ENCODE peak calls at places on chromosomes 11 and 22, in four cellular contexts. One of them, this sample, is unnamed.

GRCh38 chr22:25668437-25668836 is 73.6 kb upstream of the MYO18B start:
- DNase-seq in activated CD4-positive, alpha-beta T cell treated with anti-CD3 and anti-CD28 coated beads for 48 hours: no peak
- DNase-seq in cardiac muscle cell: peak
- DNase-seq in HS-5: peak
- DNase-seq in this sample: no peak

GRCh38 chr11:117668291-117668690 is 128.7 kb downstream of the DSCAML1 start:
- DNase-seq in activated CD4-positive, alpha-beta T cell treated with anti-CD3 and anti-CD28 coated beads for 48 hours: no peak
- DNase-seq in cardiac muscle cell: no peak
- DNase-seq in HS-5: no peak
- DNase-seq in this sample: no peak

GRCh38 chr11:125448136-125448535 is 47.9 kb downstream of the FEZ1 start:
- DNase-seq in activated CD4-positive, alpha-beta T cell treated with anti-CD3 and anti-CD28 coated beads for 48 hours: no peak
- DNase-seq in cardiac muscle cell: peak
- DNase-seq in HS-5: peak
- DNase-seq in this sample: no peak

GRCh38 chr11:1568451-1568911 is 3.6 kb downstream of the DUSP8 start:
- DNase-seq in activated CD4-positive, alpha-beta T cell treated with anti-CD3 and anti-CD28 coated beads for 48 hours: no peak
- DNase-seq in cardiac muscle cell: no peak
- DNase-seq in HS-5: no peak
- DNase-seq in this sample: no peak

GRCh38 chr11:19827399-19828135 is 114.9 kb downstream of the NAV2 start:
- DNase-seq in activated CD4-positive, alpha-beta T cell treated with anti-CD3 and anti-CD28 coated beads for 48 hours: no peak
- DNase-seq in cardiac muscle cell: peak
- DNase-seq in HS-5: no peak
- DNase-seq in this sample: no peak

GRCh38 chr11:35013514-35014191 is 97.2 kb downstream of the PDHX start:
- DNase-seq in activated CD4-positive, alpha-beta T cell treated with anti-CD3 and anti-CD28 coated beads for 48 hours: peak
- DNase-seq in cardiac muscle cell: no peak
- DNase-seq in HS-5: no peak
- DNase-seq in this sample: no peak

GRCh38 chr11:17208257-17208999 is 642 bp upstream of the PIK3C2A start:
- DNase-seq in activated CD4-positive, alpha-beta T cell treated with anti-CD3 and anti-CD28 coated beads for 48 hours: peak
- DNase-seq in cardiac muscle cell: peak
- DNase-seq in HS-5: no peak
- DNase-seq in this sample: no peak

GRCh38 chr11:11243790-11244469 is 109.1 kb downstream of the CSNK2A3 start:
- DNase-seq in activated CD4-positive, alpha-beta T cell treated with anti-CD3 and anti-CD28 coated beads for 48 hours: peak
- DNase-seq in cardiac muscle cell: peak
- DNase-seq in HS-5: no peak
- DNase-seq in this sample: no peak

GRCh38 chr11:99370557-99371200 is 349.9 kb downstream of the CNTN5 start:
- DNase-seq in activated CD4-positive, alpha-beta T cell treated with anti-CD3 and anti-CD28 coated beads for 48 hours: no peak
- DNase-seq in cardiac muscle cell: peak
- DNase-seq in HS-5: peak
- DNase-seq in this sample: peak

GRCh38 chr11:43969543-43969942 is 27.1 kb downstream of the C11orf96 start:
- DNase-seq in activated CD4-positive, alpha-beta T cell treated with anti-CD3 and anti-CD28 coated beads for 48 hours: no peak
- DNase-seq in cardiac muscle cell: peak
- DNase-seq in HS-5: no peak
- DNase-seq in this sample: no peak

GRCh38 chr11:126712017-126712625 is 288.4 kb downstream of the KIRREL3 start:
- DNase-seq in activated CD4-positive, alpha-beta T cell treated with anti-CD3 and anti-CD28 coated beads for 48 hours: no peak
- DNase-seq in cardiac muscle cell: peak
- DNase-seq in HS-5: no peak
- DNase-seq in this sample: no peak

GRCh38 chr22:44538071-44538470 is 40.0 kb upstream of the RTL6 start:
- DNase-seq in activated CD4-positive, alpha-beta T cell treated with anti-CD3 and anti-CD28 coated beads for 48 hours: no peak
- DNase-seq in cardiac muscle cell: peak
- DNase-seq in HS-5: no peak
- DNase-seq in this sample: no peak

GRCh38 chr11:67120881-67121710 is 2.0 kb downstream of the KDM2A start:
- DNase-seq in activated CD4-positive, alpha-beta T cell treated with anti-CD3 and anti-CD28 coated beads for 48 hours: peak
- DNase-seq in cardiac muscle cell: peak
- DNase-seq in HS-5: peak
- DNase-seq in this sample: no peak

GRCh38 chr11:88402192-88402715 is 64.7 kb upstream of the CTSC start:
- DNase-seq in activated CD4-positive, alpha-beta T cell treated with anti-CD3 and anti-CD28 coated beads for 48 hours: no peak
- DNase-seq in cardiac muscle cell: peak
- DNase-seq in HS-5: no peak
- DNase-seq in this sample: peak

GRCh38 chr11:118892515-118892914 is 8.8 kb downstream of the CXCR5 start:
- DNase-seq in activated CD4-positive, alpha-beta T cell treated with anti-CD3 and anti-CD28 coated beads for 48 hours: no peak
- DNase-seq in cardiac muscle cell: no peak
- DNase-seq in HS-5: no peak
- DNase-seq in this sample: no peak

GRCh38 chr11:69496631-69497220 is 15.3 kb downstream of the LINC01488 start:
- DNase-seq in activated CD4-positive, alpha-beta T cell treated with anti-CD3 and anti-CD28 coated beads for 48 hours: no peak
- DNase-seq in cardiac muscle cell: no peak
- DNase-seq in HS-5: no peak
- DNase-seq in this sample: no peak

GRCh38 chr11:11899401-11899800 is 57.6 kb downstream of the USP47 start:
- DNase-seq in activated CD4-positive, alpha-beta T cell treated with anti-CD3 and anti-CD28 coated beads for 48 hours: no peak
- DNase-seq in cardiac muscle cell: no peak
- DNase-seq in HS-5: no peak
- DNase-seq in this sample: no peak

GRCh38 chr11:84236436-84236835 is 950.3 kb upstream of the CCDC90B start:
- DNase-seq in activated CD4-positive, alpha-beta T cell treated with anti-CD3 and anti-CD28 coated beads for 48 hours: no peak
- DNase-seq in cardiac muscle cell: no peak
- DNase-seq in HS-5: no peak
- DNase-seq in this sample: no peak

GRCh38 chr11:44968510-44968909 is 17.8 kb upstream of the TP53I11 start:
- DNase-seq in activated CD4-positive, alpha-beta T cell treated with anti-CD3 and anti-CD28 coated beads for 48 hours: no peak
- DNase-seq in cardiac muscle cell: no peak
- DNase-seq in HS-5: no peak
- DNase-seq in this sample: no peak

GRCh38 chr11:86063536-86063935 is 5.3 kb downstream of the PICALM start:
- DNase-seq in activated CD4-positive, alpha-beta T cell treated with anti-CD3 and anti-CD28 coated beads for 48 hours: no peak
- DNase-seq in cardiac muscle cell: no peak
- DNase-seq in HS-5: peak
- DNase-seq in this sample: no peak

GRCh38 chr11:90218606-90219005 is 4.2 kb downstream of the CHORDC1 start:
- DNase-seq in activated CD4-positive, alpha-beta T cell treated with anti-CD3 and anti-CD28 coated beads for 48 hours: peak
- DNase-seq in cardiac muscle cell: no peak
- DNase-seq in HS-5: no peak
- DNase-seq in this sample: no peak

GRCh38 chr22:17154971-17155370 is 4.1 kb downstream of the HDHD5 start:
- DNase-seq in activated CD4-positive, alpha-beta T cell treated with anti-CD3 and anti-CD28 coated beads for 48 hours: no peak
- DNase-seq in cardiac muscle cell: no peak
- DNase-seq in HS-5: no peak
- DNase-seq in this sample: no peak

GRCh38 chr11:78110351-78110750 is 29.1 kb downstream of the ALG8 start:
- DNase-seq in activated CD4-positive, alpha-beta T cell treated with anti-CD3 and anti-CD28 coated beads for 48 hours: no peak
- DNase-seq in cardiac muscle cell: no peak
- DNase-seq in HS-5: no peak
- DNase-seq in this sample: no peak

GRCh38 chr22:23231471-23232093 is 51.3 kb downstream of the BCR start:
- DNase-seq in activated CD4-positive, alpha-beta T cell treated with anti-CD3 and anti-CD28 coated beads for 48 hours: no peak
- DNase-seq in cardiac muscle cell: no peak
- DNase-seq in HS-5: no peak
- DNase-seq in this sample: no peak

GRCh38 chr11:101019870-101020269 is 109.7 kb downstream of the PGR start:
- DNase-seq in activated CD4-positive, alpha-beta T cell treated with anti-CD3 and anti-CD28 coated beads for 48 hours: no peak
- DNase-seq in cardiac muscle cell: no peak
- DNase-seq in HS-5: no peak
- DNase-seq in this sample: no peak

GRCh38 chr11:63553759-63554158 is 9.4 kb downstream of the PLAAT2 start:
- DNase-seq in activated CD4-positive, alpha-beta T cell treated with anti-CD3 and anti-CD28 coated beads for 48 hours: peak
- DNase-seq in cardiac muscle cell: peak
- DNase-seq in HS-5: no peak
- DNase-seq in this sample: no peak

GRCh38 chr11:78801161-78801884 is 226.7 kb upstream of the NARS2 start:
- DNase-seq in activated CD4-positive, alpha-beta T cell treated with anti-CD3 and anti-CD28 coated beads for 48 hours: no peak
- DNase-seq in cardiac muscle cell: peak
- DNase-seq in HS-5: peak
- DNase-seq in this sample: peak

GRCh38 chr11:120682866-120683265 is 171.3 kb downstream of the GRIK4 start:
- DNase-seq in activated CD4-positive, alpha-beta T cell treated with anti-CD3 and anti-CD28 coated beads for 48 hours: no peak
- DNase-seq in cardiac muscle cell: peak
- DNase-seq in HS-5: peak
- DNase-seq in this sample: no peak

GRCh38 chr22:28783786-28784671 is 11.5 kb downstream of the CCDC117 start:
- DNase-seq in activated CD4-positive, alpha-beta T cell treated with anti-CD3 and anti-CD28 coated beads for 48 hours: no peak
- DNase-seq in cardiac muscle cell: no peak
- DNase-seq in HS-5: no peak
- DNase-seq in this sample: no peak